ENCODE peak calls at places on chromosome 13, in six cellular contexts. V, Z, N, C, O and L are unnamed samples.

GRCh38 chr13:105611424-105611823 is 924.0 kb downstream of the EFNB2 start:
- DNase-seq in V (peak), Z (no peak), N (no peak), C (no peak), O (no peak), L (no peak)

GRCh38 chr13:95552539-95553270 is at the start of gene CLDN10:
- DNase-seq in V (no peak), Z (no peak), N (no peak), C (no peak), O (no peak), L (no peak)

GRCh38 chr13:20197361-20197834 is 4.7 kb upstream of the GJB2 start:
- DNase-seq in V (peak), Z (peak), N (peak), C (no peak), O (no peak), L (peak)

GRCh38 chr13:82867284-82867683 is 1015.0 kb downstream of the SLITRK1 start:
- DNase-seq in V (no peak), Z (no peak), N (no peak), C (no peak), O (no peak), L (no peak)

GRCh38 chr13:65605386-65605785 is 1624.8 kb downstream of the PCDH9 start:
- DNase-seq in V (peak), Z (peak), N (no peak), C (no peak), O (no peak), L (no peak)

GRCh38 chr13:50576156-50576555 is 267.3 kb downstream of the DLEU7 start:
- DNase-seq in V (peak), Z (no peak), N (peak), C (no peak), O (no peak), L (no peak)

GRCh38 chr13:69324109-69324886 is 783.3 kb upstream of the ATXN8OS start:
- DNase-seq in V (no peak), Z (peak), N (peak), C (no peak), O (no peak), L (no peak)

GRCh38 chr13:23741879-23742510 is 147.2 kb downstream of the MIPEP start:
- DNase-seq in V (no peak), Z (no peak), N (no peak), C (no peak), O (no peak), L (no peak)

GRCh38 chr13:91978571-91978970 is 580.1 kb downstream of the GPC5 start:
- DNase-seq in V (no peak), Z (no peak), N (no peak), C (no peak), O (no peak), L (no peak)

GRCh38 chr13:93700115-93700514 is 473.5 kb downstream of the GPC6 start:
- DNase-seq in V (no peak), Z (no peak), N (no peak), C (no peak), O (no peak), L (peak)

GRCh38 chr13:90615236-90615635 is 732.3 kb upstream of the MIR17HG start:
- DNase-seq in V (no peak), Z (no peak), N (no peak), C (no peak), O (no peak), L (no peak)

GRCh38 chr13:110521296-110521680 is 40.2 kb downstream of the RAB20 start:
- DNase-seq in V (no peak), Z (no peak), N (no peak), C (no peak), O (no peak), L (no peak)

GRCh38 chr13:95745752-95746151 is 68.8 kb downstream of the DNAJC3 start:
- DNase-seq in V (no peak), Z (no peak), N (no peak), C (no peak), O (no peak), L (peak)

GRCh38 chr13:46489586-46490023 is 63.4 kb upstream of the LRCH1 start:
- DNase-seq in V (peak), Z (no peak), N (no peak), C (no peak), O (no peak), L (peak)

GRCh38 chr13:52921194-52921593 is 72.8 kb upstream of the PCDH8 start:
- DNase-seq in V (no peak), Z (peak), N (no peak), C (no peak), O (no peak), L (no peak)

GRCh38 chr13:21913010-21913409 is 242.1 kb downstream of the FGF9 start:
- DNase-seq in V (no peak), Z (no peak), N (no peak), C (no peak), O (no peak), L (no peak)

GRCh38 chr13:74131206-74131605 is 3.0 kb downstream of the KLF12 start:
- DNase-seq in V (peak), Z (no peak), N (no peak), C (no peak), O (no peak), L (no peak)

GRCh38 chr13:31947105-31947504 is 84.5 kb upstream of the FRY start:
- DNase-seq in V (no peak), Z (no peak), N (no peak), C (no peak), O (no peak), L (no peak)

GRCh38 chr13:40933508-40933907 is 85.6 kb downstream of the ELF1 start:
- DNase-seq in V (no peak), Z (no peak), N (no peak), C (no peak), O (no peak), L (no peak)

GRCh38 chr13:57653229-57653994 is 21.9 kb downstream of the PCDH17 start:
- DNase-seq in V (no peak), Z (no peak), N (no peak), C (no peak), O (no peak), L (no peak)

GRCh38 chr13:82688400-82688999 is 1193.8 kb downstream of the SLITRK1 start:
- DNase-seq in V (peak), Z (no peak), N (no peak), C (no peak), O (no peak), L (peak)

GRCh38 chr13:37608750-37609339 is 10.3 kb upstream of the POSTN start:
- DNase-seq in V (no peak), Z (no peak), N (no peak), C (no peak), O (no peak), L (no peak)